ENCODE peak calls at places on chromosome 20, in six cellular contexts. O, S, R, G, E and Q are unnamed samples. For H3K4me1, the result is how much of the 10 kb centered on the place peaks cover.

GRCh38 chr20:44167736-44168135 is 19.3 kb downstream of the JPH2 start:
- DNase-seq in O (no peak), S (no peak), R (no peak), G (no peak), E (no peak), Q (no peak)

GRCh38 chr20:36465109-36466080 is 75.9 kb upstream of the MYL9 start:
- DNase-seq in O (peak), S (no peak), R (peak), G (peak), E (peak), Q (peak)

GRCh38 chr20:37345339-37346231 is at the start of gene SRC:
- DNase-seq in O (peak), S (peak), R (peak), G (peak), E (peak), Q (peak)

GRCh38 chr20:15857131-15857784 is 716.0 kb downstream of the KIF16B start:
- DNase-seq in O (no peak), S (no peak), R (no peak), G (no peak), E (no peak), Q (no peak)

GRCh38 chr20:31948008-31948407 is 3.8 kb downstream of the PDRG1 start:
- DNase-seq in O (no peak), S (no peak), R (no peak), G (peak), E (no peak), Q (no peak)

GRCh38 chr20:36150847-36151539 is 3.5 kb upstream of the EPB41L1 start:
- DNase-seq in O (no peak), S (no peak), R (no peak), G (no peak), E (no peak), Q (no peak)

GRCh38 chr20:13422637-13423036 is 201.6 kb downstream of the ISM1 start:
- DNase-seq in O (no peak), S (no peak), R (no peak), G (no peak), E (no peak), Q (no peak)

GRCh38 chr20:15200139-15200538 is 862.7 kb upstream of the FLRT3 start:
- DNase-seq in O (no peak), S (no peak), R (no peak), G (no peak), E (no peak), Q (no peak)

GRCh38 chr20:7775072-7775471 is 165.2 kb downstream of the HAO1 start:
- DNase-seq in O (no peak), S (no peak), R (no peak), G (no peak), E (no peak), Q (no peak)

GRCh38 chr20:24045621-24046020 is 57.0 kb upstream of the GGTLC1 start:
- DNase-seq in O (no peak), S (no peak), R (no peak), G (peak), E (peak), Q (peak)

GRCh38 chr20:57619053-57619831 is 984 bp downstream of the ZBP1 start:
- DNase-seq in O (peak), S (no peak), R (peak), G (peak), E (peak), Q (peak)

GRCh38 chr20:59207742-59208357 is 44.2 kb downstream of the ZNF831 start:
- DNase-seq in O (peak), S (peak), R (peak), G (peak), E (peak), Q (peak)

GRCh38 chr20:19783966-19784401 is 25.9 kb downstream of the RIN2 start:
- DNase-seq in O (peak), S (no peak), R (peak), G (no peak), E (no peak), Q (no peak)

GRCh38 chr20:12728782-12729181 is 280.0 kb upstream of the SPTLC3 start:
- DNase-seq in O (no peak), S (no peak), R (no peak), G (no peak), E (no peak), Q (no peak)

GRCh38 chr20:59645316-59645715 is 41.0 kb downstream of the PHACTR3 start:
- DNase-seq in O (no peak), S (no peak), R (no peak), G (no peak), E (no peak), Q (no peak)

GRCh38 chr20:24828992-24829648 is 119.9 kb upstream of the CST7 start:
- DNase-seq in O (no peak), S (no peak), R (no peak), G (no peak), E (no peak), Q (no peak)

GRCh38 chr20:14407336-14407735 is 69.9 kb upstream of the FLRT3 start:
- DNase-seq in O (no peak), S (no peak), R (no peak), G (no peak), E (no peak), Q (no peak)

GRCh38 chr20:35146299-35146921 is 726 bp downstream of the EDEM2 start:
- DNase-seq in O (no peak), S (peak), R (no peak), G (no peak), E (peak), Q (no peak)

GRCh38 chr20:44027686-44028340 is 113.2 kb downstream of the TOX2 start:
- DNase-seq in O (peak), S (no peak), R (no peak), G (no peak), E (no peak), Q (no peak)

GRCh38 chr20:62496525-62497218 is 20.9 kb upstream of the GATA5 start:
- DNase-seq in O (no peak), S (peak), R (no peak), G (peak), E (peak), Q (no peak)

GRCh38 chr20:63847374-63848002 is 13.8 kb upstream of the ABHD16B start:
- DNase-seq in O (no peak), S (no peak), R (peak), G (no peak), E (no peak), Q (no peak)

GRCh38 chr20:41003143-41003932 is 25.3 kb upstream of the TOP1 start:
- DNase-seq in O (peak), S (no peak), R (peak), G (peak), E (peak), Q (peak)

GRCh38 chr20:39935921-39936320 is 753.1 kb downstream of the MAFB start:
- DNase-seq in O (no peak), S (no peak), R (no peak), G (no peak), E (no peak), Q (no peak)

GRCh38 chr20:58907481-58908137 is 55.1 kb downstream of the GNAS start:
- DNase-seq in O (peak), S (peak), R (peak), G (peak), E (peak), Q (peak)

GRCh38 chr20:10347066-10347465 is 87.0 kb downstream of the MKKS start:
- DNase-seq in O (no peak), S (no peak), R (no peak), G (no peak), E (no peak), Q (no peak)

GRCh38 chr20:5715068-5715841 is 34.9 kb upstream of the SHLD1 start:
- DNase-seq in O (no peak), S (no peak), R (no peak), G (no peak), E (peak), Q (no peak)

GRCh38 chr20:20277772-20278382 is 90.0 kb upstream of the INSM1 start:
- DNase-seq in O (no peak), S (no peak), R (no peak), G (no peak), E (no peak), Q (no peak)

GRCh38 chr20:17629678-17630089 is 52.4 kb downstream of the RRBP1 start:
- DNase-seq in O (no peak), S (no peak), R (no peak), G (no peak), E (no peak), Q (no peak)
- H3K27ac ChIP-seq in O (peak), S (no peak), R (no peak), G (no peak), E (no peak), Q (no peak)

GRCh38 chr20:50144362-50144761 is 9.2 kb downstream of the PEDS1 start:
- DNase-seq in O (peak), S (no peak), R (peak), G (no peak), E (no peak), Q (no peak)
- H3K4me1 ChIP-seq in O (half or more), S (under half), R (under half), G (under half), E (under half), Q (under half)

DNA sequence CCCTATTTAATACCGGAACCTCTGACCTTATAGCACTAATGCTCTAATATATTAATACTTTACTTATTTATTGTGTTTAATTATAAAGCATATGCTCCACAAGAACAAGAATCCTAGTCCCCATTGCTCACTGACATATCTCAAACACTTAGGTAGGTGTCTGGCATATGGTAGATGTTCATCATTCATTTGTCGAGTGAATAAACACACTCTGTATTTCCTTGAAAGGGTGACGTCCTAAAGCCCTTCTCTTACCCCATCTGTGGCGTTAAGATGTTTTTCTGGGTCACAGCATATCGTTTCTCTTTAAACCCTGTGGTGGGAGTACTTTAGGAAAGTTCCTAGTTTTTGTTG is 45.3 kb downstream of the NCOA3 start:
- DNase-seq in O (no peak), S (no peak), R (no peak), G (no peak), E (no peak), Q (no peak)
- H3K27ac ChIP-seq in O (no peak), S (no peak), R (no peak), G (no peak), E (no peak), Q (no peak)

GRCh38 chr20:3765171-3765887 is 2.2 kb downstream of the ADISSP start:
- DNase-seq in O (no peak), S (no peak), R (peak), G (no peak), E (no peak), Q (no peak)

GRCh38 chr20:3760980-3761379 is 6.6 kb downstream of the ADISSP start:
- DNase-seq in O (no peak), S (no peak), R (no peak), G (no peak), E (no peak), Q (no peak)

GRCh38 chr20:3766381-3766780 is 1.2 kb downstream of the ADISSP start:
- DNase-seq in O (no peak), S (no peak), R (peak), G (no peak), E (no peak), Q (no peak)

GRCh38 chr20:3764659-3765058 is 2.9 kb downstream of the ADISSP start:
- DNase-seq in O (no peak), S (no peak), R (peak), G (no peak), E (no peak), Q (no peak)

DNA sequence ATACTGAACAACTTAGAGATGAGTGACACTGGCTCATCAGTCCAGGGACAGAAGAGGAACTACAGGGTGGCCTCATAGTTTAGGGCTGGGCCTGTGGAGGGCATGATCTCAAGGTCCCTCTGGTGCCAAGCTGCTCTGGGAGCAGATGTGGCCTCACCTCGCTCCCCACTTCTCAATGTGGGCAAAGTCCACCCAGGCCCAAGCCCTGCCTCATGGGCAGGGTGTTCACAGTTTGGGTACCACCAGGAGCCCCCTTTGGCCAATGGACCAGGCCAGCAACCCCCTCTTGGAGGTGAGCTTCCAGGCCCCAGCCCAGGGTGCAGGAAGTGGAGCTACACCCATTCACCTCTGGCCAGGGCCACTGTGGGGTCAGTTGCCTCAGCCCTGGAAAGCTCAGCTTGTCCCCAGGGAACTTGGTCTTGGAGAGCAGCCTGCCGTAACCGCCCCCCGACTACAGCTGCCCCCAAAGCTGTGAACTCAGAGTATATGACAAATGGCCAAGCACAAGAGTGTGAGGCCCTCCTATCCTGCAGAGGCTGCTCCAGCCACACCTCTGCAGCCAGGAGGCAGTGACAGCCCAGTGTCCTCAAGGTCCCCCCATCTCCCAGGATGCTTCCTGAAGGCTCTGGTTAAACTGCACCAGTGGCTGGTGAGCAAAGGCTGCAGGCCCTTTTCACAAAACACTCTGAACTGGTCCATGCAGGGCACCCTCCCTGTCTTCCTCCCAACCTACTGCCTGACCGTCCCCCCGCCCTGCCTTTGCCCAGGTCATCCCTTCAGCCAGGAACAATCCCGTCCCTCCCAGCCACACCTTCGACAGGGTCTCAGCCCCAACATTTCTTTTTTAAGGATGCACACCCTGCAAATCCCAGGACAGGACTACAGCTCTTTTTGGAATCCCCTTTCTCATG is 3.6 kb downstream of the ADISSP start:
- DNase-seq in O (no peak), S (no peak), R (peak), G (no peak), E (no peak), Q (no peak)
- H3K4me1 ChIP-seq in O (half or more), S (under half), R (under half), G (under half), E (under half), Q (under half)

DNA sequence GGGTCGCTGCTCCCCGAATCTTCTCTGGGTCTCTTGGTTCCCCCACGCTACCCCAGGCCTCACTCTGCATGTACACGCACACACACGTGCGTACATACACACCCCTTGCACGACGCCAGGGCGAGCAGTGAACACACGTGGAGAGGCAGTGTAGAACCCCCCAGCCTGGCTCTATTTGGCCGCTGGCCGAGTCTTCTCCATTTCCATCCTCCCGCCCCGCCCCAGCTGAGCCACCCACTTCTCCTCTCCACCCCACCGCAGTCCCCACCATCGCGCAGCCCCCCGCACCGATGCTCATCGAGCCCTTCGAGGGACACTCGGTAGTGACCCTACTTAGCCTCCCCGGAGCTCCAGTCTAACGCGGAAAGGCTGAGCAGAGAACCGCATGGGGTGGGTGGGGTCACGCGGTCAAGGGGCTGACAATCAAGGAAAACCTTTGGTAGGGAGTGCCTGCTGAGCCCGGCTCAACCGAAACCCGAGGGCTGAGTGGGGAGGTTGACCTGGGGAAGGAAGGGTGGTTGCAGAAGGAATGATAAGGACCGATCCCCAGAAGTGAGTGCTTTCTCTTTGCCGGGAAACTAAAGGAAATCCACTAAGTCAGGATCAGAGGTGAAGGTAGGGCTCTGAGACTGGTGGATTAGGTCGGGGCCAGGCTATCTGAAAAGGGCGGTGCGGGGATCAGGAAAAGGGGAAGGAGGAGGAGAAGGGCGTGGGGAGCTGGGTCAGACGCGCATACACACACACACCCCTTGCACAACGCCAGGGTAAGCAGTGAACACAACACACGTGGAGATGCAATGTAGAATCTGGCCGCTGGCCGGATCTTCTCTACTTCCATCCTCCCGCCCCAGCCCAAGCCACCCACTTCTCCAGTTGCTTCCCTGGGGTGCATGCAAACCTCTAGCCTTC is 49.8 kb downstream of the CPXM1 start:
- DNase-seq in O (peak), S (no peak), R (peak), G (no peak), E (no peak), Q (no peak)
- H3K27ac ChIP-seq in O (peak), S (no peak), R (no peak), G (no peak), E (no peak), Q (no peak)

DNA sequence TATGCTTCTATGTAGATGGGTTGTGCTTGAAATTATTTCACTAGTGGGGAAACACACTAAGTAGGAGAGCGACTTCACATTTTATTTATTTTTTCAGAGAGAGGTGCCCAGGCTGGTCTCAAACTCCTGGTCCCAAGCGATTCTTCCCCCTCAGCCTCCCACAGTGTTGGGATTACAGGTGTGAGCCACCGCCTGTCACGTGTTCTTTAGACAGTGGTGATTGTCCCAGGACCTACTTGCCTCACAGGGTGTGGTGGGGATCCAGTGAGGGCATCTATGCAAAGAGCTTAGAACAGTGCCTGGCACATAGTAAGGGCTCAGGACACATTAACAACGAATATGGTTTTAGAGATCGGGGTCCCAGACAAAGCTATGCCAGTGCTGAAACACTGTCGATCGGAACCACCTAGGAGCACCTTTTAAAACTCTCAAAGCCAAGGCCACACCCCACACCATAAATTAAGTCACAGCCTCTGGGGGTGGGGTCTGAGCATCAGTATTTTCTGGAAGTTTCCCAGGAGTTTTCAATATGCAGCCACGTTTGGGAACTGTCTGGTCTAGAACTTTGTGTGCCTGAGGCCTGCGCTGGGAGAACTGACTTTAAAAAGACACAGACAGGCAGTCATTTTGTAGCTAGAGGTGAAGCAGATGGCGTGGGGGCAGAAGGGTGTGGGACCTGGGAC is 4.8 kb upstream of the BCAS4 start:
- DNase-seq in O (no peak), S (no peak), R (no peak), G (no peak), E (no peak), Q (no peak)
- H3K4me1 ChIP-seq in O (under half), S (under half), R (under half), G (under half), E (under half), Q (under half)

GRCh38 chr20:33684533-33685327 is 1.5 kb downstream of the E2F1 start:
- DNase-seq in O (no peak), S (peak), R (no peak), G (no peak), E (no peak), Q (no peak)
- H3K27ac ChIP-seq in O (peak), S (no peak), R (no peak), G (peak), E (no peak), Q (peak)